ENCODE peak calls at places on chromosomes 1 and 21, in four cellular contexts. H, W, Z and O are unnamed samples.

GRCh38 chr1:230681599-230681998 is 32.3 kb downstream of the AGT start:
- DNase-seq in H (peak), W (no peak), Z (no peak), O (no peak)

GRCh38 chr1:165187020-165187628 is 169.4 kb downstream of the LMX1A start:
- DNase-seq in H (peak), W (no peak), Z (no peak), O (no peak)

GRCh38 chr1:36411674-36412648 is 14.3 kb upstream of the LSM10 start:
- DNase-seq in H (no peak), W (peak), Z (no peak), O (no peak)

GRCh38 chr1:227318852-227319607 is 738 bp upstream of the CDC42BPA start:
- DNase-seq in H (peak), W (no peak), Z (peak), O (no peak)

GRCh38 chr1:206816390-206817287 is 44.3 kb upstream of the IL10 start:
- DNase-seq in H (no peak), W (peak), Z (no peak), O (no peak)

GRCh38 chr1:113557176-113557575 is 166.9 kb downstream of the MAGI3 start:
- DNase-seq in H (no peak), W (no peak), Z (no peak), O (no peak)

GRCh38 chr1:224503161-224504118 is 68.8 kb upstream of the WDR26 start:
- DNase-seq in H (peak), W (peak), Z (peak), O (peak)

GRCh38 chr1:28365864-28366263 is 3.7 kb upstream of the PHACTR4 start:
- DNase-seq in H (peak), W (no peak), Z (no peak), O (no peak)

GRCh38 chr1:239954836-239955235 is 136.8 kb upstream of the FMN2 start:
- DNase-seq in H (no peak), W (no peak), Z (no peak), O (no peak)

GRCh38 chr1:192512426-192513125 is 63.0 kb upstream of the RGS1 start:
- DNase-seq in H (no peak), W (peak), Z (no peak), O (no peak)

GRCh38 chr1:86866665-86867064 is 47.3 kb downstream of the SELENOF start:
- DNase-seq in H (no peak), W (no peak), Z (no peak), O (no peak)

GRCh38 chr1:29648798-29649374 is 412.6 kb downstream of the PTPRU start:
- DNase-seq in H (no peak), W (no peak), Z (peak), O (no peak)

GRCh38 chr21:39373634-39374033 is 24.7 kb upstream of the HMGN1 start:
- DNase-seq in H (no peak), W (peak), Z (no peak), O (no peak)
- TF ChIP-seq CTCF in H (peak), W (peak), Z (no peak), O (peak)

GRCh38 chr1:181314010-181314409 is 169.3 kb upstream of the CACNA1E start:
- DNase-seq in H (no peak), W (no peak), Z (no peak), O (no peak)
- TF ChIP-seq CTCF in H (no peak), W (no peak), Z (no peak), O (no peak)

GRCh38 chr21:45011911-45012660 is 62.3 kb upstream of the ADARB1 start:
- DNase-seq in H (no peak), W (no peak), Z (peak), O (no peak)

GRCh38 chr21:45013271-45013841 is 61.0 kb upstream of the ADARB1 start:
- DNase-seq in H (no peak), W (no peak), Z (no peak), O (no peak)

GRCh38 chr21:45011426-45011825 is 63.0 kb upstream of the ADARB1 start:
- DNase-seq in H (no peak), W (no peak), Z (no peak), O (no peak)

GRCh38 chr21:45010860-45011259 is 63.5 kb upstream of the ADARB1 start:
- DNase-seq in H (no peak), W (no peak), Z (no peak), O (no peak)

GRCh38 chr21:45012661-45013270 is 61.6 kb upstream of the ADARB1 start:
- DNase-seq in H (no peak), W (no peak), Z (no peak), O (no peak)
- TF ChIP-seq CTCF in H (no peak), W (no peak), Z (no peak), O (no peak)

GRCh38 chr1:15583016-15583706 is 1.7 kb downstream of the AGMAT start:
- DNase-seq in H (no peak), W (no peak), Z (no peak), O (no peak)

GRCh38 chr1:15578921-15579682 is 5.7 kb downstream of the AGMAT start:
- DNase-seq in H (no peak), W (peak), Z (no peak), O (peak)

GRCh38 chr1:15579683-15580047 is 5.2 kb downstream of the AGMAT start:
- DNase-seq in H (no peak), W (peak), Z (no peak), O (peak)

GRCh38 chr1:15584489-15585363 is at the start of gene AGMAT:
- DNase-seq in H (no peak), W (peak), Z (peak), O (peak)
- TF ChIP-seq CTCF in H (no peak), W (peak), Z (no peak), O (peak)

GRCh38 chr1:41284121-41284520 is 42.0 kb upstream of the SCMH1 start:
- DNase-seq in H (no peak), W (no peak), Z (no peak), O (no peak)
- TF ChIP-seq CTCF in H (no peak), W (no peak), Z (no peak), O (no peak)

GRCh38 chr1:71587961-71588360 is 507.1 kb upstream of the ZRANB2 start:
- DNase-seq in H (no peak), W (peak), Z (no peak), O (no peak)
- TF ChIP-seq CTCF in H (peak), W (no peak), Z (no peak), O (peak)

DNA sequence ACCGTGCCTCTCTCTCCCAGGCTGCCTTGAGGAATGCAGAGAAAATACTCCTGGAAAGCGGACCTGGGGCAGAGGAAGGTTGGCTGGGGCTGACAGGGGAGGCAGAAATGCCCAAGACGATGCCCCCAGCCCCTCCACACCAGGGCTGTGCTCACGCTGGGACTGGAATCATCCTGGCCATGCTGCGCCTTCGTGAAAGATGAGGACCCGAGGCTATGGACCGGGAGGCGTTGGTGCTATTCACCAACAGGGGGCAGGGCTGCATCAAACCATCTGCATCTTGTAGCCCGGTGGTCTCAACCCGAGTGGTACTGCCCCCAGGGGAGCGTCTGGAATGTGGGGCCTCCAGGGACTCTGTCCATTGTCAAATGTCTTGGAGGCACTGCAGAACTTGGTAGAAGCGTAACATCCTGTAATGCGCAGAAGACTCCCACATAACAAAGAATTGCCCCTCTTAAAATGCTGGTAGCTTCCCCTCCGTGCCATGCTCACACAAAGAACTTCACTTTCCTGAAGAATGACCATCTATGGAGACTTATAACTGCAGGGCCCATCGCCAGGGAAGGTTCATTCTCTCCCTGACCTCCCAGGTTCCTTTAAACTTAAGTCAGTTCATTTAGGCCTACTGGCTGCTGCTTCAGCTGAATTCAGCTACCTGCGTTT is 251.2 kb downstream of the RRAGC start:
- DNase-seq in H (no peak), W (peak), Z (peak), O (peak)
- TF ChIP-seq CTCF in H (peak), W (peak), Z (peak), O (peak)

GRCh38 chr1:170634819-170635410 is 29.0 kb upstream of the PRRX1 start:
- DNase-seq in H (no peak), W (no peak), Z (no peak), O (no peak)

DNA sequence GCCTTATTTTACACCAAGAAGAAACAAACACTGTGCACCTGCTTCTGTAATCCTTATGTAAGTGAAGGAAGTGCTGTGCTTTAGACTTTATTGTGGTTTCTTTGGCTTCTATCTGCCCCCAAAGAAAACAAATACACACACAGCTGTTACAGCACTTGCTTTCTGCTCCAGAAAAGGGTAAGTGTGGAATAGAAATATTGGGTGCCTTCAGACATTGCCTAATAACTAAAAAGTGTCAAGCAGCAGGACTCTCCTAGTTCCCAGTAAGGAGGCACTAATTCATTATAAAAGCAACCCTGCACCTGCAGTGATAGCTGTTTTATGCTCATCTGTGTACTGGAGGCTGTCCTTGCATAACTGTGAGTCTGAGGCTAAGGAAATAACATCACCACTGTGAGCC is 23.4 kb upstream of the PRRX1 start:
- DNase-seq in H (no peak), W (no peak), Z (no peak), O (no peak)
- TF ChIP-seq CTCF in H (no peak), W (no peak), Z (no peak), O (no peak)

GRCh38 chr1:235090406-235091069 is 38.1 kb downstream of the TOMM20 start:
- DNase-seq in H (no peak), W (no peak), Z (no peak), O (no peak)

GRCh38 chr1:235088907-235089306 is 39.7 kb downstream of the TOMM20 start:
- DNase-seq in H (no peak), W (no peak), Z (no peak), O (no peak)

GRCh38 chr1:235093685-235094592 is 34.7 kb downstream of the TOMM20 start:
- DNase-seq in H (peak), W (peak), Z (peak), O (peak)

GRCh38 chr1:235095938-235096562 is 32.6 kb downstream of the TOMM20 start:
- DNase-seq in H (no peak), W (no peak), Z (no peak), O (no peak)

GRCh38 chr1:235093013-235093618 is 35.5 kb downstream of the TOMM20 start:
- DNase-seq in H (no peak), W (peak), Z (peak), O (no peak)
- TF ChIP-seq CTCF in H (peak), W (no peak), Z (no peak), O (peak)